ENCODE peak calls at places on chromosomes 1 and 21, in eight cellular contexts. One of them, this sample, is unnamed.

GRCh38 chr1:231232870-231233734 is 7.9 kb upstream of the GNPAT start:
- DNase-seq in GM12865: peak
- DNase-seq in heart left ventricle: no peak
- DNase-seq in GM23338: no peak
- DNase-seq in fibroblast of pulmonary artery: no peak
- DNase-seq in OCI-LY7: peak
- DNase-seq in nephron progenitor cell: no peak
- DNase-seq in SK-N-SH: no peak
- DNase-seq in this sample: no peak

GRCh38 chr1:46804926-46805325 is 6.1 kb downstream of the CYP4B1 start:
- DNase-seq in GM12865: no peak
- DNase-seq in heart left ventricle: no peak
- DNase-seq in GM23338: no peak
- DNase-seq in fibroblast of pulmonary artery: no peak
- DNase-seq in OCI-LY7: no peak
- DNase-seq in nephron progenitor cell: no peak
- DNase-seq in SK-N-SH: no peak
- DNase-seq in this sample: no peak

GRCh38 chr1:15323351-15323988 is 76.4 kb downstream of the FHAD1 start:
- DNase-seq in GM12865: peak
- DNase-seq in heart left ventricle: peak
- DNase-seq in GM23338: peak
- DNase-seq in fibroblast of pulmonary artery: peak
- DNase-seq in OCI-LY7: peak
- DNase-seq in nephron progenitor cell: peak
- DNase-seq in SK-N-SH: peak
- DNase-seq in this sample: peak

GRCh38 chr1:52602328-52603300 is at the start of gene GPX7:
- DNase-seq in GM12865: peak
- DNase-seq in heart left ventricle: peak
- DNase-seq in GM23338: peak
- DNase-seq in fibroblast of pulmonary artery: peak
- DNase-seq in OCI-LY7: no peak
- DNase-seq in nephron progenitor cell: peak
- DNase-seq in SK-N-SH: peak
- DNase-seq in this sample: peak

GRCh38 chr1:110056776-110057175 is 13.7 kb downstream of the ALX3 start:
- DNase-seq in GM12865: no peak
- DNase-seq in heart left ventricle: no peak
- DNase-seq in GM23338: no peak
- DNase-seq in fibroblast of pulmonary artery: peak
- DNase-seq in OCI-LY7: no peak
- DNase-seq in nephron progenitor cell: no peak
- DNase-seq in SK-N-SH: no peak
- DNase-seq in this sample: no peak

GRCh38 chr1:108813326-108813725 is 43.6 kb downstream of the AKNAD1 start:
- DNase-seq in GM12865: no peak
- DNase-seq in heart left ventricle: no peak
- DNase-seq in GM23338: no peak
- DNase-seq in fibroblast of pulmonary artery: no peak
- DNase-seq in OCI-LY7: no peak
- DNase-seq in nephron progenitor cell: no peak
- DNase-seq in SK-N-SH: no peak
- DNase-seq in this sample: no peak

GRCh38 chr1:54848134-54848948 is 38.7 kb downstream of the DHCR24 start:
- DNase-seq in GM12865: no peak
- DNase-seq in heart left ventricle: no peak
- DNase-seq in GM23338: peak
- DNase-seq in fibroblast of pulmonary artery: no peak
- DNase-seq in OCI-LY7: no peak
- DNase-seq in nephron progenitor cell: no peak
- DNase-seq in SK-N-SH: no peak
- DNase-seq in this sample: no peak

GRCh38 chr1:15755643-15756040 is 3.0 kb upstream of the FBLIM1 start:
- DNase-seq in GM12865: no peak
- DNase-seq in heart left ventricle: no peak
- DNase-seq in GM23338: no peak
- DNase-seq in fibroblast of pulmonary artery: no peak
- DNase-seq in OCI-LY7: no peak
- DNase-seq in nephron progenitor cell: no peak
- DNase-seq in SK-N-SH: no peak
- DNase-seq in this sample: no peak

GRCh38 chr1:163085904-163086268 is 16.7 kb downstream of the RGS4 start:
- DNase-seq in GM12865: no peak
- DNase-seq in heart left ventricle: no peak
- DNase-seq in GM23338: no peak
- DNase-seq in fibroblast of pulmonary artery: no peak
- DNase-seq in OCI-LY7: no peak
- DNase-seq in nephron progenitor cell: no peak
- DNase-seq in SK-N-SH: no peak
- DNase-seq in this sample: no peak

GRCh38 chr1:176206006-176206960 is 803 bp downstream of the COP1 start:
- DNase-seq in GM12865: no peak
- DNase-seq in heart left ventricle: peak
- DNase-seq in GM23338: peak
- DNase-seq in fibroblast of pulmonary artery: peak
- DNase-seq in OCI-LY7: peak
- DNase-seq in nephron progenitor cell: peak
- DNase-seq in SK-N-SH: peak
- DNase-seq in this sample: peak

GRCh38 chr21:43957629-43958362 is 54.3 kb upstream of the TRAPPC10 start:
- DNase-seq in GM12865: peak
- DNase-seq in heart left ventricle: no peak
- DNase-seq in GM23338: no peak
- DNase-seq in fibroblast of pulmonary artery: no peak
- DNase-seq in OCI-LY7: no peak
- DNase-seq in nephron progenitor cell: peak
- DNase-seq in SK-N-SH: no peak
- DNase-seq in this sample: no peak

GRCh38 chr1:118659646-118660045 is 328.5 kb downstream of the TBX15 start:
- DNase-seq in GM12865: no peak
- DNase-seq in heart left ventricle: no peak
- DNase-seq in GM23338: no peak
- DNase-seq in fibroblast of pulmonary artery: no peak
- DNase-seq in OCI-LY7: no peak
- DNase-seq in nephron progenitor cell: no peak
- DNase-seq in SK-N-SH: no peak
- DNase-seq in this sample: no peak

GRCh38 chr1:6148497-6149241 is 31.5 kb downstream of the CHD5 start:
- DNase-seq in GM12865: peak
- DNase-seq in heart left ventricle: no peak
- DNase-seq in GM23338: peak
- DNase-seq in fibroblast of pulmonary artery: peak
- DNase-seq in OCI-LY7: peak
- DNase-seq in nephron progenitor cell: peak
- DNase-seq in SK-N-SH: peak
- DNase-seq in this sample: peak

GRCh38 chr1:20552728-20553571 is 577 bp downstream of the FAM43B start:
- DNase-seq in GM12865: peak
- DNase-seq in heart left ventricle: peak
- DNase-seq in GM23338: peak
- DNase-seq in fibroblast of pulmonary artery: peak
- DNase-seq in OCI-LY7: no peak
- DNase-seq in nephron progenitor cell: peak
- DNase-seq in SK-N-SH: peak
- DNase-seq in this sample: no peak

GRCh38 chr1:65422241-65423203 is 2.1 kb downstream of the LEPR start:
- DNase-seq in GM12865: peak
- DNase-seq in heart left ventricle: no peak
- DNase-seq in GM23338: no peak
- DNase-seq in fibroblast of pulmonary artery: peak
- DNase-seq in OCI-LY7: no peak
- DNase-seq in nephron progenitor cell: no peak
- DNase-seq in SK-N-SH: no peak
- DNase-seq in this sample: no peak

GRCh38 chr1:203082571-203083462 is 3.0 kb downstream of the MYOG start:
- DNase-seq in GM12865: no peak
- DNase-seq in heart left ventricle: no peak
- DNase-seq in GM23338: peak
- DNase-seq in fibroblast of pulmonary artery: no peak
- DNase-seq in OCI-LY7: no peak
- DNase-seq in nephron progenitor cell: no peak
- DNase-seq in SK-N-SH: no peak
- DNase-seq in this sample: no peak

GRCh38 chr1:203085528-203086406 is at the start of gene MYOG:
- DNase-seq in GM12865: no peak
- DNase-seq in heart left ventricle: no peak
- DNase-seq in GM23338: no peak
- DNase-seq in fibroblast of pulmonary artery: no peak
- DNase-seq in OCI-LY7: no peak
- DNase-seq in nephron progenitor cell: no peak
- DNase-seq in SK-N-SH: no peak
- DNase-seq in this sample: no peak

GRCh38 chr1:203081465-203082355 is 4.1 kb downstream of the MYOG start:
- DNase-seq in GM12865: no peak
- DNase-seq in heart left ventricle: no peak
- DNase-seq in GM23338: peak
- DNase-seq in fibroblast of pulmonary artery: no peak
- DNase-seq in OCI-LY7: no peak
- DNase-seq in nephron progenitor cell: no peak
- DNase-seq in SK-N-SH: no peak
- DNase-seq in this sample: no peak

GRCh38 chr1:203084588-203085527 is 954 bp downstream of the MYOG start:
- DNase-seq in GM12865: peak
- DNase-seq in heart left ventricle: no peak
- DNase-seq in GM23338: peak
- DNase-seq in fibroblast of pulmonary artery: no peak
- DNase-seq in OCI-LY7: peak
- DNase-seq in nephron progenitor cell: no peak
- DNase-seq in SK-N-SH: no peak
- DNase-seq in this sample: no peak

DNA sequence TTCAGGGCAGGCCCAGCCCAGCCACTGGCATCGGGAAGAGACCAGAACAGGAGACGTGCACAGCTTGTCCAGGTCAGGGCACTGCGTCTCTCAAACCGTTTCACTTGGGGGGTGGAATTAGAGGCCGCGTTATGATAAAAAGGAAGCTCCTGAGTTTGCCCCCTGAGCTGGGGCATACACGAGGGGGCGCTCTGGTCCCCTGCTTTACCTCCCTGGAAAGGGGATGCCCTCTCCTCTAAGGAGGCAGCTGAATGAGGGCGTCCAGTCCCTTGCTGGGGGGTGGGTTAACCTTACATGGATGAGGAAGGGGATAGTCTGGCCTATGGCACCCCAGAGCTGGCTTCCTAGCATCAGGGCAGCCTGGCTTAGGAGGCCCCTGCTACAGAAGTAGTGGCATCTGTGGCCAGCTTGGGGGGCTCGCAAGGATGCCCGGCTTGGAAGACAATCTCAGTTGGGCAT is 2.3 kb downstream of the MYOG start:
- DNase-seq in GM12865: no peak
- DNase-seq in heart left ventricle: no peak
- DNase-seq in GM23338: no peak
- DNase-seq in fibroblast of pulmonary artery: no peak
- DNase-seq in OCI-LY7: no peak
- DNase-seq in nephron progenitor cell: no peak
- DNase-seq in SK-N-SH: no peak
- DNase-seq in this sample: no peak
- TF ChIP-seq CTCF in GM12865: no peak
- TF ChIP-seq CTCF in heart left ventricle: no peak
- TF ChIP-seq CTCF in GM23338: no peak
- TF ChIP-seq CTCF in fibroblast of pulmonary artery: no peak
- TF ChIP-seq CTCF in OCI-LY7: peak
- TF ChIP-seq CTCF in nephron progenitor cell: no peak
- TF ChIP-seq CTCF in SK-N-SH: no peak
- TF ChIP-seq CTCF in this sample: no peak

DNA sequence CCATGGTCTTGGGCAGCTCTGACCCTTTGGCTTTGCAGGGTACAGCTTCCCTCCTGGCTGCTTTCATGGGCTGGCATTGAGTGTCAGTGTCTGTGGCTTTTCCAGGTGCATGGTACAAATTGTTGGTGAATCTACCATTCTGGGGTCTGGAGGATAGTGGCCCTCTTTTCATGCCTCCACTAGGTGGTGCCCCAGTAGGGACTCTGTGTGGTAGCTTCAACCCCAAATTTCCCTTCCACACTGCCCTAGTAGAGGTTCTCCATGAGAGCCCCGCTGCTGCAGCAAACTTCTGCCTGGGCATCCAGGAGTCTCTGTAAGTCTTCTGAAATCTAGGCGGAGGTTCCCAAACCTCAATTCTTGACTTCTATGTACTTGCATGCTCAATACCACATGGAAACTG is 494.5 kb upstream of the LRRC7 start:
- DNase-seq in GM12865: no peak
- DNase-seq in heart left ventricle: no peak
- DNase-seq in GM23338: peak
- DNase-seq in fibroblast of pulmonary artery: no peak
- DNase-seq in OCI-LY7: no peak
- DNase-seq in nephron progenitor cell: no peak
- DNase-seq in SK-N-SH: no peak
- DNase-seq in this sample: no peak
- TF ChIP-seq CTCF in GM12865: peak
- TF ChIP-seq CTCF in heart left ventricle: no peak
- TF ChIP-seq CTCF in GM23338: peak
- TF ChIP-seq CTCF in fibroblast of pulmonary artery: no peak
- TF ChIP-seq CTCF in OCI-LY7: peak
- TF ChIP-seq CTCF in nephron progenitor cell: no peak
- TF ChIP-seq CTCF in SK-N-SH: no peak
- TF ChIP-seq CTCF in this sample: no peak

GRCh38 chr1:72284398-72285073 is 2.2 kb upstream of the NEGR1 start:
- DNase-seq in GM12865: peak
- DNase-seq in heart left ventricle: peak
- DNase-seq in GM23338: peak
- DNase-seq in fibroblast of pulmonary artery: peak
- DNase-seq in OCI-LY7: no peak
- DNase-seq in nephron progenitor cell: peak
- DNase-seq in SK-N-SH: peak
- DNase-seq in this sample: peak

GRCh38 chr1:72282271-72282656 is at the start of gene NEGR1:
- DNase-seq in GM12865: peak
- DNase-seq in heart left ventricle: peak
- DNase-seq in GM23338: peak
- DNase-seq in fibroblast of pulmonary artery: peak
- DNase-seq in OCI-LY7: no peak
- DNase-seq in nephron progenitor cell: peak
- DNase-seq in SK-N-SH: peak
- DNase-seq in this sample: peak

GRCh38 chr1:72282690-72283203 is 408 bp upstream of the NEGR1 start:
- DNase-seq in GM12865: peak
- DNase-seq in heart left ventricle: peak
- DNase-seq in GM23338: peak
- DNase-seq in fibroblast of pulmonary artery: peak
- DNase-seq in OCI-LY7: no peak
- DNase-seq in nephron progenitor cell: peak
- DNase-seq in SK-N-SH: peak
- DNase-seq in this sample: peak

GRCh38 chr1:72284084-72284397 is 1.7 kb upstream of the NEGR1 start:
- DNase-seq in GM12865: no peak
- DNase-seq in heart left ventricle: no peak
- DNase-seq in GM23338: peak
- DNase-seq in fibroblast of pulmonary artery: no peak
- DNase-seq in OCI-LY7: no peak
- DNase-seq in nephron progenitor cell: no peak
- DNase-seq in SK-N-SH: no peak
- DNase-seq in this sample: no peak

GRCh38 chr1:72283204-72284083 is 1.1 kb upstream of the NEGR1 start:
- DNase-seq in GM12865: peak
- DNase-seq in heart left ventricle: peak
- DNase-seq in GM23338: peak
- DNase-seq in fibroblast of pulmonary artery: peak
- DNase-seq in OCI-LY7: no peak
- DNase-seq in nephron progenitor cell: peak
- DNase-seq in SK-N-SH: peak
- DNase-seq in this sample: peak
- TF ChIP-seq CTCF in GM12865: no peak
- TF ChIP-seq CTCF in heart left ventricle: no peak
- TF ChIP-seq CTCF in GM23338: no peak
- TF ChIP-seq CTCF in fibroblast of pulmonary artery: no peak
- TF ChIP-seq CTCF in OCI-LY7: no peak
- TF ChIP-seq CTCF in nephron progenitor cell: no peak
- TF ChIP-seq CTCF in SK-N-SH: no peak
- TF ChIP-seq CTCF in this sample: peak

GRCh38 chr1:43225168-43225567 is 44.6 kb upstream of the TMEM125 start:
- DNase-seq in GM12865: peak
- DNase-seq in heart left ventricle: no peak
- DNase-seq in GM23338: peak
- DNase-seq in fibroblast of pulmonary artery: peak
- DNase-seq in OCI-LY7: peak
- DNase-seq in nephron progenitor cell: no peak
- DNase-seq in SK-N-SH: no peak
- DNase-seq in this sample: no peak
- TF ChIP-seq CTCF in GM12865: no peak
- TF ChIP-seq CTCF in heart left ventricle: no peak
- TF ChIP-seq CTCF in GM23338: no peak
- TF ChIP-seq CTCF in fibroblast of pulmonary artery: no peak
- TF ChIP-seq CTCF in OCI-LY7: peak
- TF ChIP-seq CTCF in nephron progenitor cell: no peak
- TF ChIP-seq CTCF in SK-N-SH: no peak
- TF ChIP-seq CTCF in this sample: no peak

This sample was measured in progenitor cell of endocrine pancreas.